ENCODE peak calls at places on chromosome 10, in four cellular contexts. L, H, J and R are unnamed samples.
A peak's percentile ranks its signal among the peaks of the same experiment; 100 is the strongest.

GRCh38 chr10:10977231-10977956 is 40.3 kb upstream of the CELF2 start:
- DNase-seq in L (no peak), J (no peak), H (no peak), R (no peak)

GRCh38 chr10:110101464-110102144 is 93.8 kb downstream of the ADD3 start:
- DNase-seq in H (no peak), L (no peak), J (no peak), R (no peak)

GRCh38 chr10:98363188-98363587 is 51.8 kb downstream of the PYROXD2 start:
- DNase-seq in L (no peak), H (no peak), J (no peak), R (no peak)

GRCh38 chr10:17229717-17229966 is 1.6 kb downstream of the VIM start:
- DNase-seq in L (no peak), H (no peak), J (no peak), R (no peak)

GRCh38 chr10:13351340-13351915 is 3.3 kb upstream of the SEPHS1 start:
- DNase-seq in H (no peak), J (peak; percentile 40), L (no peak), R (no peak)

GRCh38 chr10:87504307-87504666 is 406 bp upstream of the MINPP1 start:
- DNase-seq in H (no peak), J (no peak), L (no peak), R (no peak)

GRCh38 chr10:59654007-59654406 is 55.6 kb downstream of the SLC16A9 start:
- DNase-seq in L (no peak), J (no peak), H (no peak), R (no peak)

GRCh38 chr10:133158437-133158755 is 1.6 kb upstream of the KNDC1 start:
- DNase-seq in H (no peak), J (no peak), L (no peak), R (no peak)

GRCh38 chr10:132257271-132257670 is 50.5 kb downstream of the STK32C start:
- DNase-seq in J (no peak), L (peak; percentile 42), H (no peak), R (no peak)

GRCh38 chr10:91593366-91593765 is 39.5 kb downstream of the PPP1R3C start:
- DNase-seq in H (no peak), J (no peak), L (no peak), R (no peak)

GRCh38 chr10:29688230-29688634 is 53.5 kb upstream of the SVIL start:
- DNase-seq in H (no peak), J (no peak), L (no peak), R (no peak)

GRCh38 chr10:106557053-106557452 is 607.5 kb downstream of the SORCS1 start:
- DNase-seq in J (no peak), H (no peak), L (no peak), R (no peak)

GRCh38 chr10:44457259-44457658 is 72.4 kb upstream of the CXCL12 start:
- DNase-seq in L (no peak), J (no peak), H (no peak), R (no peak)

GRCh38 chr10:122083478-122084025 is 94.6 kb downstream of the TACC2 start:
- DNase-seq in J (no peak), L (no peak), H (no peak), R (no peak)

GRCh38 chr10:119207713-119208552 is 562 bp downstream of the GRK5 start:
- DNase-seq in H (peak; percentile 84), J (no peak), L (peak; percentile 51), R (no peak)